ENCODE peak calls at places on chromosome 17, in six cellular contexts. Z, C, D, A, O and P are unnamed samples.

GRCh38 chr17:76734080-76734840 is 2.9 kb downstream of the SRSF2 start:
- DNase-seq in Z (no peak), C (no peak), D (peak; percentile 49), A (no peak), O (no peak), P (no peak)

GRCh38 chr17:6558932-6559752 is 2.8 kb upstream of the PITPNM3 start:
- DNase-seq in Z (no peak), C (no peak), D (no peak), A (no peak), O (no peak), P (no peak)

GRCh38 chr17:64611374-64611773 is 50.7 kb downstream of the SMURF2 start:
- DNase-seq in Z (no peak), C (no peak), D (no peak), A (no peak), O (no peak), P (no peak)

GRCh38 chr17:45311762-45312476 is 4.9 kb downstream of the MAP3K14 start:
- DNase-seq in Z (peak; percentile 69), C (peak; percentile 90), D (peak; percentile 63), A (no peak), O (peak; percentile 50), P (no peak)

GRCh38 chr17:77229786-77230435 is 89.1 kb downstream of the SEC14L1 start:
- DNase-seq in Z (no peak), C (no peak), D (no peak), A (no peak), O (no peak), P (no peak)

GRCh38 chr17:4658478-4659305 is 17.2 kb upstream of the ALOX15 start:
- DNase-seq in Z (no peak), C (peak; percentile 79), D (peak; percentile 86), A (peak; percentile 29), O (peak; percentile 24), P (no peak)

GRCh38 chr17:80599546-80600305 is 55.1 kb downstream of the RPTOR start:
- DNase-seq in Z (no peak), C (peak; percentile 84), D (no peak), A (no peak), O (no peak), P (no peak)

GRCh38 chr17:41496803-41497484 is 7.2 kb upstream of the KRT36 start:
- DNase-seq in Z (no peak), C (peak; percentile 79), D (peak; percentile 83), A (peak; percentile 37), O (peak; percentile 77), P (peak; percentile 54)

GRCh38 chr17:66547170-66547865 is 244.9 kb downstream of the PRKCA start:
- DNase-seq in Z (no peak), C (no peak), D (no peak), A (no peak), O (no peak), P (no peak)

DNA sequence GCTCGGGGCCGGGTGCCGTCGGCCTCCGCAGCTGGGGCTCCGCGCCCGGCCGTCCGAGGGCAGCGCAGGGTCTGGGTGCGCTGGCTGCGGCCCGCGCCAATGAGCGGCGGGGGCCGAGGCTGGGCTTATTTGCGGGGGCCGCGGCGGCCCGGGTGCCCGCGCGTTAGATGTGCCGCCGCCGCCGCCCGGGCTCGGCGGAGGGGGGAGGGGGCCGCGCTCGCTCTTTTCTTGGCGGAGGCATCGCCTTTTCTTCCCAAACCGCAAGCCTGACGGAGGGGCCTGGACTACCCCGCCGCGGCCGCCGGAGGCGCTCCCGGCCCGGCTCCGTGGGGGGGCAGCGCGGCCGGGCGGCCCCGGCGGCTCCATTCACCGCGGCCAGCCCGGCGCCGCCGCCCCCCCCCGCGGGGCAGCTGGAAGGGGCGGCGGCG is at the start of gene NOTUM:
- DNase-seq in Z (no peak), C (peak; percentile 73), D (peak; percentile 12), A (no peak), O (no peak), P (no peak)
- TF ChIP-seq CTCF in Z (peak; percentile 7), C (no peak), D (peak; percentile 45), A (peak; percentile 41), O (peak; percentile 25), P (peak; percentile 12)

DNA sequence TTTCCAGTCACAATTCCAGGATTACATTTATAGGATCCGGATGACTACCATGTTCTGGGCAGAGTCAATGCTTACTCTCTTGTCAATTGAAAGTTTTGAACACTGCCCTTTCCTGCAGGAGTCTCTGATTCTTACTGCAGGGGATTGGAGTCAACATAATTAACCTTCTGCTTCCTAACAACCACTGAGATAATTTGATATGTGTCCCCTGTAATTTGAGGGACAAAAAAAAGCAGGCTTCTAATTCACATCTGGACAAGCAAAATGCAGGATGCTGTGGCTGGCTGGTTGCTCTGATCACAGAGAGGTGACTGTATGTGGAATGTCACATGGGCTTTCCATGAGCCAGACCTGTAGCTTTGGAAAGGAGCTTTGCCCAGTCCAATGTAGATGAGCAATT is 54.9 kb downstream of the PMP22 start:
- DNase-seq in Z (no peak), C (no peak), D (no peak), A (no peak), O (no peak), P (no peak)
- TF ChIP-seq CTCF in Z (no peak), C (no peak), D (no peak), A (no peak), O (no peak), P (no peak)

GRCh38 chr17:31517524-31517923 is 126.0 kb downstream of the RAB11FIP4 start:
- DNase-seq in Z (no peak), C (no peak), D (no peak), A (no peak), O (no peak), P (no peak)
- TF ChIP-seq CTCF in Z (peak; percentile 45), C (peak; percentile 41), D (peak; percentile 29), A (peak; percentile 30), O (peak; percentile 35), P (peak; percentile 24)

DNA sequence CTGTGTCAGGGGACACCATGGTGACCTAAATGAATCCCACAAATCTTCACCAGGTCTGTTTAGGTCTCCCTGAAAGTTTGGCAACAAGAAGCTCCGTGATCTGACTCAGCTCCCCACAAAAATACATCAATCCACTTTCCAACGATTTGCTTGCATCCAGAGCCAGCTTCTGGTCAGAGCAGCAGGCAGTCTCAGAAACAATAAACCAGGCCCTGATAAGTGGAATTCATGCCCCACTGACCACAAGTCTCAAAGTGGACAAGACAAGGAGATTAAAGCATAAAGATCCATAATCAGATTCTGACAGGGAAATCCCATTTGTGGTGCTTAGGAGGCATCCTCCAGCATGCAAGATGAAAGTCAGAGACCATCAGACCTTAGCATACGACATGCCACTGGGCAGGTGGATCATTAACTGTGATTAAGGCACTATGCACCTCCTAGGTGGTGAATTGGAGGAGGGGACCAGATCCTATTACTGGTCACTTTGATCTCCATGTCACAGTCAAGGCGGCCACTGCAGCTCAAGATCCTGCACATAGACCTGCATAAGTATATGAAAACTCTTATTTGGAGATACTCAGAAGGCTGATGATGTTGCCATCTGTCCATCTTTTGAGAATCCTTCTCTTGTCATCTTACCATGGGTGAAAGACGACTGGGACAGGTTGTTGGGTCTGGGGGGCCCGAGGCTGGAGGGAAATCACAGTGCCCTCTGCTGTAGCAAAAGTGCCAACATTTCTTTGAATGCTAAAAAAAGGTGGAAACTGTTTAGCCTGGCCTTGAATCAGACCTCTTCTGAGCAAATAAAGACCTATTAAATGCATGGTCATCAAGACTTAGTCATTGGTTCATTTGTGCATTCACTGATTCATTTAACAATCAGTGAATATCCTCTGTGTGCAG is 309.2 kb upstream of the CCL2 start:
- DNase-seq in Z (no peak), C (no peak), D (no peak), A (no peak), O (no peak), P (no peak)
- TF ChIP-seq CTCF in Z (no peak), C (no peak), D (no peak), A (no peak), O (no peak), P (no peak)

GRCh38 chr17:27354491-27355081 is 60.7 kb downstream of the WSB1 start:
- DNase-seq in Z (no peak), C (peak; percentile 42), D (no peak), A (no peak), O (no peak), P (no peak)
- TF ChIP-seq CTCF in Z (peak; percentile 33), C (no peak), D (no peak), A (no peak), O (no peak), P (no peak)

GRCh38 chr17:57755479-57756070 is 10.5 kb upstream of the CCDC182 start:
- DNase-seq in Z (no peak), C (no peak), D (no peak), A (no peak), O (no peak), P (no peak)
- TF ChIP-seq CTCF in Z (no peak), C (no peak), D (no peak), A (no peak), O (peak; percentile 2), P (no peak)

GRCh38 chr17:21288581-21289017 is 4.1 kb downstream of the MAP2K3 start:
- DNase-seq in Z (no peak), C (no peak), D (no peak), A (no peak), O (no peak), P (no peak)
- TF ChIP-seq CTCF in Z (peak; percentile 55), C (peak; percentile 7), D (no peak), A (no peak), O (peak; percentile 1), P (no peak)

GRCh38 chr17:50123649-50124349 is 6.2 kb downstream of the SAMD14 start:
- DNase-seq in Z (no peak), C (no peak), D (peak; percentile 46), A (no peak), O (peak; percentile 61), P (no peak)

GRCh38 chr17:50122945-50123344 is 7.0 kb downstream of the SAMD14 start:
- DNase-seq in Z (no peak), C (no peak), D (no peak), A (no peak), O (no peak), P (no peak)

GRCh38 chr17:50128441-50129302 is 1.3 kb downstream of the SAMD14 start:
- DNase-seq in Z (no peak), C (peak; percentile 44), D (peak; percentile 18), A (no peak), O (peak; percentile 19), P (no peak)

GRCh38 chr17:50127661-50128361 is 2.1 kb downstream of the SAMD14 start:
- DNase-seq in Z (no peak), C (no peak), D (peak; percentile 45), A (no peak), O (no peak), P (no peak)

GRCh38 chr17:50125420-50125997 is 4.5 kb downstream of the SAMD14 start:
- DNase-seq in Z (no peak), C (no peak), D (no peak), A (no peak), O (no peak), P (no peak)
- TF ChIP-seq CTCF in Z (no peak), C (no peak), D (no peak), A (no peak), O (no peak), P (no peak)